ENCODE peak calls at places on chromosomes 11 and 22, in seven cellular contexts. G is EH; R is heart left ventricle; J is central memory CD4-positive, alpha-beta T cell; B is NCI-H510A treated with DMSO at 0.1 percent for 48 hours; S is hypothalamus; Q is T-helper 2 cell. O is an unnamed sample.

GRCh38 chr11:126129681-126130671 is 67.3 kb upstream of the CDON start:
- DNase-seq in J (no peak), Q (no peak), S (no peak), B (peak), R (no peak), G (no peak), O (no peak)

GRCh38 chr22:27726726-27727449 is 74.7 kb downstream of the MN1 start:
- DNase-seq in G (peak), R (peak), J (no peak), Q (no peak), S (no peak), B (no peak), O (peak)

GRCh38 chr11:131595812-131596211 is 225.4 kb downstream of the NTM start:
- DNase-seq in S (no peak), J (no peak), R (no peak), G (no peak), B (no peak), Q (no peak), O (no peak)

GRCh38 chr11:70128435-70128906 is 50.4 kb downstream of the ANO1 start:
- DNase-seq in J (no peak), S (no peak), R (no peak), Q (no peak), G (peak), B (no peak), O (no peak)

GRCh38 chr11:128720522-128720985 is 26.7 kb downstream of the FLI1 start:
- DNase-seq in Q (peak), S (no peak), B (no peak), R (no peak), J (peak), G (no peak), O (no peak)

GRCh38 chr11:19988598-19988997 is 171.7 kb downstream of the DBX1 start:
- DNase-seq in B (no peak), J (no peak), Q (no peak), G (peak), R (no peak), S (peak), O (peak)

GRCh38 chr11:68457214-68457897 is 3.2 kb upstream of the PPP6R3 start:
- DNase-seq in G (no peak), R (no peak), Q (no peak), B (no peak), J (no peak), S (no peak), O (no peak)

GRCh38 chr11:63745304-63746170 is 23.0 kb downstream of the ZFTA start:
- DNase-seq in J (no peak), B (no peak), G (peak), Q (no peak), S (no peak), R (no peak), O (no peak)

GRCh38 chr11:45538363-45538762 is 127.1 kb downstream of the CHST1 start:
- DNase-seq in B (no peak), J (no peak), R (no peak), G (no peak), S (no peak), Q (no peak), O (peak)

GRCh38 chr11:44955019-44955738 is 4.5 kb upstream of the TP53I11 start:
- DNase-seq in B (no peak), J (no peak), G (peak), S (no peak), Q (no peak), R (peak), O (peak)

GRCh38 chr11:45150301-45150700 is 3.9 kb downstream of the PRDM11 start:
- DNase-seq in R (no peak), Q (no peak), J (no peak), B (no peak), S (no peak), G (no peak), O (no peak)

GRCh38 chr11:131275580-131275979 is 94.8 kb upstream of the NTM start:
- DNase-seq in G (no peak), B (no peak), S (no peak), Q (no peak), R (no peak), J (no peak), O (no peak)

GRCh38 chr11:96621161-96621560 is 231.3 kb downstream of the JRKL start:
- DNase-seq in J (no peak), G (no peak), S (no peak), Q (no peak), B (no peak), R (no peak), O (no peak)

GRCh38 chr11:130915556-130916237 is 582 bp downstream of the SNX19 start:
- DNase-seq in G (no peak), B (no peak), J (no peak), Q (no peak), R (no peak), S (no peak), O (no peak)

GRCh38 chr11:76444065-76444383 is 794 bp upstream of the EMSY start:
- DNase-seq in B (peak), J (no peak), Q (no peak), G (no peak), S (no peak), R (no peak), O (no peak)

GRCh38 chr11:129458278-129458677 is 82.6 kb downstream of the BARX2 start:
- DNase-seq in S (no peak), R (no peak), G (no peak), Q (no peak), B (no peak), J (no peak), O (no peak)

GRCh38 chr22:39821008-39821407 is 72.6 kb downstream of the ENTHD1 start:
- DNase-seq in B (no peak), Q (no peak), R (no peak), S (no peak), J (no peak), G (no peak), O (no peak)

GRCh38 chr22:38262051-38262795 is 10.6 kb downstream of the TMEM184B start:
- DNase-seq in J (peak), S (peak), R (peak), Q (peak), B (no peak), G (peak), O (peak)

GRCh38 chr11:75667831-75668507 is 869 bp downstream of the MAP6 start:
- DNase-seq in B (peak), R (peak), S (peak), J (no peak), Q (peak), G (peak), O (peak)

GRCh38 chr11:27485930-27486773 is 13.6 kb upstream of the LGR4 start:
- DNase-seq in G (peak), Q (peak), S (no peak), J (peak), R (peak), B (peak), O (no peak)

GRCh38 chr11:86571273-86571948 is 101.0 kb downstream of the ME3 start:
- DNase-seq in G (no peak), S (no peak), R (no peak), Q (no peak), J (no peak), B (no peak), O (no peak)

O was measured in left ventricle myocardium superior.